ENCODE peak calls at places on chromosomes 3 and 15, in eight cellular contexts. One of them, this sample, is unnamed.

GRCh38 chr3:37346227-37347005 is 172.0 kb upstream of the LRRFIP2 start:
- DNase-seq in AG09309: no peak
- DNase-seq in NCI-H1436: no peak
- DNase-seq in caudate nucleus: no peak
- DNase-seq in CD8-positive, alpha-beta T cell: no peak
- DNase-seq in stimulated activated CD4-positive, alpha-beta T cell treated with anti-CD3 and anti-CD28 coated beads, Interleukin-15, amount 100 ng/mL, for 24 hours: no peak
- DNase-seq in WTC11: no peak
- DNase-seq in AG08396: no peak
- DNase-seq in this sample: no peak

GRCh38 chr3:185316740-185317407 is 46.1 kb upstream of the MAP3K13 start:
- DNase-seq in AG09309: no peak
- DNase-seq in NCI-H1436: no peak
- DNase-seq in caudate nucleus: no peak
- DNase-seq in CD8-positive, alpha-beta T cell: no peak
- DNase-seq in stimulated activated CD4-positive, alpha-beta T cell treated with anti-CD3 and anti-CD28 coated beads, Interleukin-15, amount 100 ng/mL, for 24 hours: no peak
- DNase-seq in WTC11: no peak
- DNase-seq in AG08396: no peak
- DNase-seq in this sample: no peak

GRCh38 chr3:32842987-32843386 is 25.2 kb downstream of the TRIM71 start:
- DNase-seq in AG09309: no peak
- DNase-seq in NCI-H1436: no peak
- DNase-seq in caudate nucleus: no peak
- DNase-seq in CD8-positive, alpha-beta T cell: no peak
- DNase-seq in stimulated activated CD4-positive, alpha-beta T cell treated with anti-CD3 and anti-CD28 coated beads, Interleukin-15, amount 100 ng/mL, for 24 hours: no peak
- DNase-seq in WTC11: no peak
- DNase-seq in AG08396: no peak
- DNase-seq in this sample: peak; percentile 51

GRCh38 chr3:104279617-104280016 is 1087.1 kb upstream of the ALCAM start:
- DNase-seq in AG09309: peak; percentile 28
- DNase-seq in NCI-H1436: no peak
- DNase-seq in caudate nucleus: no peak
- DNase-seq in CD8-positive, alpha-beta T cell: no peak
- DNase-seq in stimulated activated CD4-positive, alpha-beta T cell treated with anti-CD3 and anti-CD28 coated beads, Interleukin-15, amount 100 ng/mL, for 24 hours: no peak
- DNase-seq in WTC11: no peak
- DNase-seq in AG08396: peak; percentile 7
- DNase-seq in this sample: no peak

GRCh38 chr15:70397816-70398215 is 300.1 kb upstream of the TLE3 start:
- DNase-seq in AG09309: no peak
- DNase-seq in NCI-H1436: no peak
- DNase-seq in caudate nucleus: no peak
- DNase-seq in CD8-positive, alpha-beta T cell: no peak
- DNase-seq in stimulated activated CD4-positive, alpha-beta T cell treated with anti-CD3 and anti-CD28 coated beads, Interleukin-15, amount 100 ng/mL, for 24 hours: no peak
- DNase-seq in WTC11: no peak
- DNase-seq in AG08396: no peak
- DNase-seq in this sample: no peak

GRCh38 chr3:111926266-111926676 is 52.6 kb upstream of the ABHD10 start:
- DNase-seq in AG09309: no peak
- DNase-seq in NCI-H1436: no peak
- DNase-seq in caudate nucleus: no peak
- DNase-seq in CD8-positive, alpha-beta T cell: no peak
- DNase-seq in stimulated activated CD4-positive, alpha-beta T cell treated with anti-CD3 and anti-CD28 coated beads, Interleukin-15, amount 100 ng/mL, for 24 hours: no peak
- DNase-seq in WTC11: no peak
- DNase-seq in AG08396: no peak
- DNase-seq in this sample: peak; percentile 57

GRCh38 chr3:127441764-127442163 is 148.8 kb downstream of the TPRA1 start:
- DNase-seq in AG09309: no peak
- DNase-seq in NCI-H1436: no peak
- DNase-seq in caudate nucleus: no peak
- DNase-seq in CD8-positive, alpha-beta T cell: no peak
- DNase-seq in stimulated activated CD4-positive, alpha-beta T cell treated with anti-CD3 and anti-CD28 coated beads, Interleukin-15, amount 100 ng/mL, for 24 hours: no peak
- DNase-seq in WTC11: no peak
- DNase-seq in AG08396: no peak
- DNase-seq in this sample: no peak

GRCh38 chr15:39362832-39363561 is 217.9 kb upstream of the THBS1 start:
- DNase-seq in AG09309: peak; percentile 98
- DNase-seq in NCI-H1436: no peak
- DNase-seq in caudate nucleus: no peak
- DNase-seq in CD8-positive, alpha-beta T cell: no peak
- DNase-seq in stimulated activated CD4-positive, alpha-beta T cell treated with anti-CD3 and anti-CD28 coated beads, Interleukin-15, amount 100 ng/mL, for 24 hours: no peak
- DNase-seq in WTC11: no peak
- DNase-seq in AG08396: peak; percentile 29
- DNase-seq in this sample: no peak

GRCh38 chr15:67824900-67825879 is at the start of gene SKOR1:
- DNase-seq in AG09309: no peak
- DNase-seq in NCI-H1436: no peak
- DNase-seq in caudate nucleus: no peak
- DNase-seq in CD8-positive, alpha-beta T cell: no peak
- DNase-seq in stimulated activated CD4-positive, alpha-beta T cell treated with anti-CD3 and anti-CD28 coated beads, Interleukin-15, amount 100 ng/mL, for 24 hours: peak; percentile 24
- DNase-seq in WTC11: peak; percentile 74
- DNase-seq in AG08396: peak; percentile 78
- DNase-seq in this sample: peak; percentile 85

GRCh38 chr15:76058714-76059319 is 968 bp upstream of the TMEM266 start:
- DNase-seq in AG09309: no peak
- DNase-seq in NCI-H1436: no peak
- DNase-seq in caudate nucleus: no peak
- DNase-seq in CD8-positive, alpha-beta T cell: peak; percentile 6
- DNase-seq in stimulated activated CD4-positive, alpha-beta T cell treated with anti-CD3 and anti-CD28 coated beads, Interleukin-15, amount 100 ng/mL, for 24 hours: peak; percentile 52
- DNase-seq in WTC11: peak; percentile 42
- DNase-seq in AG08396: no peak
- DNase-seq in this sample: peak; percentile 52

GRCh38 chr3:161042023-161042501 is 63.1 kb downstream of the B3GALNT1 start:
- DNase-seq in AG09309: no peak
- DNase-seq in NCI-H1436: no peak
- DNase-seq in caudate nucleus: no peak
- DNase-seq in CD8-positive, alpha-beta T cell: no peak
- DNase-seq in stimulated activated CD4-positive, alpha-beta T cell treated with anti-CD3 and anti-CD28 coated beads, Interleukin-15, amount 100 ng/mL, for 24 hours: no peak
- DNase-seq in WTC11: no peak
- DNase-seq in AG08396: peak; percentile 10
- DNase-seq in this sample: no peak

This sample was measured in neural progenitor cell.